ENCODE peak calls at places on chromosomes 7 and 10, in eight cellular contexts. C is B cell, Z is neural crest cell, Q is fibroblast of lung, W is left ventricle myocardium inferior, S is GM06990, N is sigmoid colon, E is NB4. R is an unnamed sample.

GRCh38 chr7:123230147-123230546 is 30.4 kb upstream of the SLC13A1 start:
- DNase-seq in E (no peak), S (no peak), Z (no peak), N (no peak), W (no peak), Q (no peak), C (no peak), R (no peak)

GRCh38 chr7:133540096-133540860 is 287.4 kb downstream of the EXOC4 start:
- DNase-seq in N (no peak), E (peak), S (no peak), Z (no peak), C (no peak), W (no peak), Q (peak), R (no peak)

GRCh38 chr10:11505636-11506035 is 105.8 kb downstream of the USP6NL start:
- DNase-seq in Z (no peak), Q (no peak), N (no peak), C (no peak), W (no peak), E (no peak), S (no peak), R (no peak)

GRCh38 chr7:92740713-92741126 is 95.7 kb downstream of the CDK6 start:
- DNase-seq in W (no peak), N (no peak), Q (peak), Z (no peak), C (no peak), S (no peak), E (no peak), R (no peak)

GRCh38 chr10:80522756-80523363 is 14.8 kb upstream of the SH2D4B start:
- DNase-seq in W (no peak), S (no peak), C (no peak), Q (no peak), E (no peak), N (no peak), Z (no peak), R (no peak)

GRCh38 chr7:90604383-90604782 is 8.3 kb downstream of the CDK14 start:
- DNase-seq in W (no peak), C (no peak), Q (no peak), E (no peak), N (no peak), Z (no peak), S (no peak), R (no peak)

GRCh38 chr10:79241990-79242619 is 105.2 kb upstream of the PPIF start:
- DNase-seq in W (peak), C (peak), N (peak), Q (peak), E (peak), Z (peak), S (peak), R (peak)

GRCh38 chr7:111532625-111533024 is 29.7 kb downstream of the IMMP2L start:
- DNase-seq in Z (no peak), Q (peak), S (no peak), W (peak), E (no peak), N (no peak), C (no peak), R (no peak)

GRCh38 chr10:20988357-20988983 is 91.4 kb upstream of the NEBL start:
- DNase-seq in Z (no peak), E (no peak), N (no peak), W (no peak), Q (peak), S (no peak), C (no peak), R (no peak)

GRCh38 chr7:51246258-51247245 is 70.1 kb downstream of the COBL start:
- DNase-seq in N (no peak), Z (no peak), W (peak), Q (no peak), S (no peak), E (no peak), C (no peak), R (no peak)

GRCh38 chr10:35540296-35541164 is 64.6 kb upstream of the GJD4 start:
- DNase-seq in S (no peak), E (no peak), W (no peak), Q (no peak), N (no peak), C (no peak), Z (no peak), R (no peak)

GRCh38 chr7:114099337-114099736 is 180.5 kb upstream of the PPP1R3A start:
- DNase-seq in N (no peak), E (no peak), Z (no peak), W (no peak), S (no peak), Q (no peak), C (no peak), R (no peak)

GRCh38 chr7:116582806-116583444 is 58.1 kb downstream of the CAV1 start:
- DNase-seq in W (no peak), E (no peak), S (peak), C (no peak), Z (no peak), Q (peak), N (no peak), R (no peak)

GRCh38 chr7:157690058-157690832 is 353.4 kb downstream of the DNAJB6 start:
- DNase-seq in N (no peak), C (no peak), S (no peak), Z (peak), E (peak), W (no peak), Q (no peak), R (no peak)

GRCh38 chr7:150975536-150976285 is 2.4 kb downstream of the KCNH2 start:
- DNase-seq in S (no peak), Q (no peak), E (no peak), Z (no peak), N (peak), C (no peak), W (no peak), R (no peak)

GRCh38 chr10:71319800-71320392 is 837 bp downstream of the SLC29A3 start:
- DNase-seq in Z (no peak), W (no peak), Q (no peak), N (no peak), S (no peak), C (no peak), E (no peak), R (no peak)

GRCh38 chr7:106788637-106789036 is 76.4 kb upstream of the PIK3CG start:
- DNase-seq in Q (no peak), N (no peak), S (no peak), E (no peak), Z (no peak), W (no peak), C (no peak), R (no peak)

GRCh38 chr10:127600479-127600878 is 51.4 kb downstream of the NPS start:
- DNase-seq in S (no peak), W (no peak), E (peak), N (no peak), Q (no peak), C (no peak), Z (peak), R (no peak)

GRCh38 chr7:22675917-22676343 is 51.1 kb upstream of the IL6 start:
- DNase-seq in Z (no peak), N (no peak), Q (peak), E (no peak), W (no peak), S (no peak), C (no peak), R (no peak)

GRCh38 chr10:73968101-73968515 is 29.8 kb upstream of the VCL start:
- DNase-seq in Q (peak), N (no peak), E (no peak), Z (no peak), S (no peak), W (no peak), C (no peak), R (no peak)

GRCh38 chr10:43228783-43229207 is 38.1 kb downstream of the RASGEF1A start:
- DNase-seq in W (peak), Q (no peak), N (peak), S (no peak), E (no peak), Z (no peak), C (no peak), R (no peak)

GRCh38 chr7:35260254-35260653 is 6.4 kb upstream of the TBX20 start:
- DNase-seq in S (no peak), W (no peak), E (no peak), Z (no peak), C (no peak), N (no peak), Q (no peak), R (no peak)

GRCh38 chr7:2607122-2607912 is 24.5 kb upstream of the TTYH3 start:
- DNase-seq in E (no peak), C (no peak), Q (no peak), Z (no peak), N (peak), W (peak), S (no peak), R (no peak)

GRCh38 chr10:124736491-124737136 is 7.6 kb downstream of the FAM53B start:
- DNase-seq in S (no peak), Q (peak), N (peak), Z (no peak), W (peak), C (no peak), E (no peak), R (no peak)

GRCh38 chr10:31698169-31698890 is 230.3 kb downstream of the ARHGAP12 start:
- DNase-seq in Z (no peak), N (peak), W (peak), E (peak), S (no peak), Q (peak), C (no peak), R (no peak)

GRCh38 chr7:37815969-37816371 is 32.4 kb upstream of the NME8 start:
- DNase-seq in Q (no peak), C (no peak), Z (no peak), N (no peak), S (peak), W (no peak), E (no peak), R (peak)

GRCh38 chr7:70303309-70303708 is 705.0 kb downstream of the AUTS2 start:
- DNase-seq in Q (no peak), E (no peak), S (no peak), Z (no peak), N (no peak), C (no peak), W (no peak), R (no peak)

GRCh38 chr7:111638048-111638447 is 75.8 kb upstream of the IMMP2L start:
- DNase-seq in C (no peak), N (no peak), E (no peak), S (no peak), Q (peak), Z (no peak), W (no peak), R (no peak)

GRCh38 chr7:4845740-4846142 is 16.1 kb downstream of the PAPOLB start:
- DNase-seq in E (peak), Z (no peak), C (no peak), Q (peak), W (peak), S (no peak), N (peak), R (no peak)

GRCh38 chr7:2955177-2955768 is 88.4 kb downstream of the CARD11 start:
- DNase-seq in N (peak), E (no peak), C (no peak), Z (no peak), Q (no peak), S (no peak), W (no peak), R (no peak)

GRCh38 chr7:126185959-126186580 is 1066.7 kb downstream of the GRM8 start:
- DNase-seq in N (no peak), E (no peak), C (no peak), Z (peak), S (no peak), Q (no peak), W (no peak), R (no peak)

GRCh38 chr7:99127636-99128035 is 16.3 kb downstream of the SMURF1 start:
- DNase-seq in Q (peak), Z (no peak), S (no peak), N (no peak), C (no peak), W (no peak), E (no peak), R (no peak)

GRCh38 chr10:14736600-14737081 is 38.1 kb downstream of the FAM107B start:
- DNase-seq in W (peak), E (peak), C (peak), S (peak), N (peak), Q (peak), Z (no peak), R (no peak)

GRCh38 chr7:7771452-7771851 is 53.0 kb upstream of the RPA3 start:
- DNase-seq in Q (no peak), C (no peak), N (no peak), W (no peak), Z (no peak), E (no peak), S (no peak), R (no peak)

GRCh38 chr7:36085096-36085495 is 68.0 kb upstream of the EEPD1 start:
- DNase-seq in S (no peak), C (no peak), Q (no peak), E (no peak), W (no peak), Z (no peak), N (no peak), R (no peak)

GRCh38 chr10:14952851-14953451 is 945 bp downstream of the DCLRE1C start:
- DNase-seq in C (no peak), Q (peak), Z (no peak), W (no peak), E (peak), N (no peak), S (no peak), R (no peak)

GRCh38 chr10:62818426-62819011 is 2.4 kb upstream of the EGR2 start:
- DNase-seq in C (peak), N (no peak), Z (peak), S (peak), Q (no peak), E (peak), W (no peak), R (peak)

GRCh38 chr10:119103241-119103640 is 672 bp upstream of the DENND10 start:
- DNase-seq in S (no peak), E (no peak), Z (no peak), Q (no peak), W (no peak), N (peak), C (no peak), R (no peak)

GRCh38 chr7:100493476-100494264 is 9.9 kb downstream of the NYAP1 start:
- DNase-seq in W (peak), S (peak), N (no peak), Z (no peak), C (peak), E (peak), Q (peak), R (peak)
- TF ChIP-seq CTCF in W (peak), S (peak), N (no peak), Z (peak), C (no peak), E (no peak), Q (peak), R (peak)

GRCh38 chr10:90846746-90847145 is 11.1 kb downstream of the HTR7 start:
- DNase-seq in N (no peak), E (no peak), Z (no peak), W (no peak), S (no peak), Q (no peak), C (no peak), R (no peak)
- TF ChIP-seq CTCF in N (no peak), E (no peak), Z (no peak), W (no peak), S (no peak), Q (no peak), C (no peak), R (no peak)

GRCh38 chr7:67738-68395 is 124.5 kb upstream of the FAM20C start:
- DNase-seq in Z (no peak), E (no peak), W (no peak), S (no peak), N (peak), C (no peak), Q (no peak), R (no peak)
- TF ChIP-seq CTCF in Z (no peak), E (no peak), W (no peak), S (no peak), N (no peak), C (no peak), Q (no peak), R (no peak)

GRCh38 chr7:6637544-6638229 is 569 bp downstream of the ZNF316 start:
- DNase-seq in N (no peak), Q (no peak), C (peak), E (peak), W (no peak), S (peak), Z (peak), R (peak)
- TF ChIP-seq CTCF in N (no peak), Q (peak), C (peak), E (peak), W (no peak), S (peak), Z (peak), R (peak)

GRCh38 chr7:73972614-73973013 is 55.4 kb upstream of the ELN start:
- DNase-seq in Q (no peak), S (no peak), Z (no peak), E (no peak), C (no peak), N (no peak), W (no peak), R (no peak)

GRCh38 chr7:73970801-73971229 is 57.2 kb upstream of the ELN start:
- DNase-seq in N (no peak), Q (no peak), E (no peak), S (no peak), Z (no peak), C (no peak), W (no peak), R (no peak)

GRCh38 chr7:73971315-73971700 is 56.7 kb upstream of the ELN start:
- DNase-seq in E (peak), S (no peak), Z (no peak), Q (no peak), C (peak), N (no peak), W (no peak), R (peak)

GRCh38 chr7:73973091-73973490 is 54.9 kb upstream of the ELN start:
- DNase-seq in W (peak), N (no peak), Z (no peak), S (no peak), E (no peak), C (peak), Q (no peak), R (no peak)

DNA sequence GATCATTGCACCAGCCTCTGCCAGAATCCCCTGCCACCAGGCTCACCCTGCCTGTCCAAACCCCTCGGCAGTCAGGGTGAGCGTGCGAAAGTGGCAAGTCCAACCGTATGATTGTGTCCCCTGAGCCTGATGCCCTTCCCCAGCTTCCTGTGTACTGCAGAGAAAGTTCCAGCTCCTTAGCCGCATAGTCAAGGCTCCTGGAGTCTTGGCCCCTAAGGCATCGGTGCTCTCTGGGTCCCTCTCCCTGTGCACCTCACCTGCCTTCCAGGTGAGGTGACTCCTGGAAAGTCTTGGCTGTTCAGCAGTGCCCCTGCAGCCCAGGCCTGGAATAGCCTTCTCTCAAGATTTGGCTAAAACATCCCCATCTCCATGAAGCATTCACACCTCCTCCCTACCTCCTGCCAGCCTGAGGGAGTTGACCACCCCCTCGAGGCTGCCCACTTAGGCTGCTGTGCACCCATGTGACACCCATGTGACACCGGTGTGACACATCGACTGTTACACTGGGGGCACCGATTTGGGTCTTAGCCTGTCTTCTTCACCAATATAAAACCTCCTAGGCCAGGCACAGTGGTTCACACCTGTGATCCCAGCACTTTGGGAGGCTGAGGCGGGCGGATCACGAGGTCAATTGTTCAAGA is 56.2 kb upstream of the ELN start:
- DNase-seq in Q (no peak), S (peak), W (no peak), N (no peak), E (no peak), C (peak), Z (no peak), R (no peak)
- TF ChIP-seq CTCF in Q (peak), S (peak), W (no peak), N (no peak), E (peak), C (no peak), Z (no peak), R (no peak)

GRCh38 chr7:155254018-155254417 is 43.7 kb upstream of the INSIG1 start:
- DNase-seq in S (no peak), N (no peak), W (no peak), Q (no peak), E (no peak), C (no peak), Z (no peak), R (no peak)

GRCh38 chr7:155255071-155255470 is 42.6 kb upstream of the INSIG1 start:
- DNase-seq in N (no peak), C (no peak), S (no peak), W (no peak), Z (no peak), E (no peak), Q (no peak), R (no peak)

GRCh38 chr7:155252388-155252957 is 45.2 kb upstream of the INSIG1 start:
- DNase-seq in W (no peak), C (no peak), Q (peak), S (no peak), E (no peak), Z (no peak), N (no peak), R (no peak)

GRCh38 chr7:155252958-155253501 is 44.6 kb upstream of the INSIG1 start:
- DNase-seq in W (no peak), E (no peak), Q (no peak), C (no peak), N (no peak), Z (no peak), S (no peak), R (no peak)

GRCh38 chr7:155251831-155252230 is 45.8 kb upstream of the INSIG1 start:
- DNase-seq in Q (no peak), C (no peak), S (no peak), N (no peak), Z (no peak), W (no peak), E (no peak), R (no peak)
- TF ChIP-seq CTCF in Q (no peak), C (no peak), S (no peak), N (no peak), Z (no peak), W (no peak), E (no peak), R (no peak)

DNA sequence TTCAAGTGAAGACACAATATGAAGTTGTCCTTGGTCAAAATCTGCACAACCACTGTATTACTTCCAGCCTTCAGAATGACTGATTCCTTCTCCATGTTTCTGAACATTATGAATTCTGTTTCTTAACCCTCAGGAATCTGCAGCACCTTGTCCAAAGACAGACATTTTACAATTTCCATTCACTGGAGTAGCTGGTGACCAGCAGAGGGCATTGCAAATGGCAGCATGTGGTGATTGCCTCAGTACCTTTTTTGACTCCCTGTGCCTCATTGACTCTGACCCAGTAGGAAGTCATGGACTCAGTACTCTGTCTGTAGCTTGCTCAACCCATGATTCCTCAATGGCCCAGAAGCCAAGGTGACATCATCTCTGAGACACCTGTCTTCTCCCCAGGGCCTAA is 879 bp upstream of the VPS41 start:
- DNase-seq in E (peak), N (no peak), Q (no peak), W (no peak), S (no peak), Z (no peak), C (no peak), R (no peak)
- TF ChIP-seq CTCF in E (peak), N (no peak), Q (no peak), W (no peak), S (no peak), Z (no peak), C (no peak), R (no peak)

DNA sequence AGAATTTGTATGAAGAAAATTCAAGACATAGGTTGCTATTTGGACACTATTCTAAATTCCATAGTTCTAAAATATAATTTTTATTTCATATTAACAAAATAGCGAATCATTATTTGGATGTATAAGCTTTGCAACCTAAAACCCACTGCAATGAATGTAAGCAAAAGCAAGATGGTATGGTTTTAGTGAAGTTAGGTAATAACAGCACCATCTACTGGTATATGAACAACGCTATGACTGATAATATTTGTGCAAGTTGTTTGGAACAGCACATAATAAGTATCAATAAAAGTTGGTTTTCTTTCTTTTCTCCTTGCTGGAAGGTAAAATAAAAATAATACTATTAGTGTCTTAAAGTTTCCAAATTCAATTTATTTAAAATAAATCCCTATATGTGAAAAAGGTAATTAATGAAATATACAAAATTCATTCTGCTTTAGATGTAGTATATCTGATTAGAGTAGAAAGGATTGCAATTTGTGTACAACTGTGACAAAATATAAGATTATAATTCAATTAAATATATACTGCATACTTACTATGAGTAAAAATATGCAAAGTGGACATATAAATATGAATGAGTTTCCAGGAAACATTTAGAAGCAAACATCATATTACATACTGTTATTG is 79.0 kb upstream of the LSM8 start:
- DNase-seq in N (no peak), E (peak), Z (no peak), W (no peak), Q (peak), C (no peak), S (no peak), R (no peak)
- TF ChIP-seq CTCF in N (peak), E (peak), Z (peak), W (peak), Q (peak), C (no peak), S (peak), R (peak)

R was measured in GM10248.